ENCODE peak calls at places on chromosomes 3 and 15, in seven cellular contexts. One of them, this sample, is unnamed.

GRCh38 chr3:185912929-185913901 is 24.6 kb downstream of the TRA2B start:
- DNase-seq in PC-3: peak; percentile 18
- DNase-seq in HCT116: no peak
- DNase-seq in hepatocyte: no peak
- DNase-seq in neural progenitor cell: no peak
- DNase-seq in MM.1S: no peak
- DNase-seq in GM23338: no peak
- DNase-seq in this sample: no peak

GRCh38 chr3:124272611-124273151 is 280.8 kb upstream of the ROPN1 start:
- DNase-seq in HCT116: no peak
- DNase-seq in MM.1S: no peak
- DNase-seq in PC-3: peak; percentile 20
- DNase-seq in neural progenitor cell: no peak
- DNase-seq in hepatocyte: no peak
- DNase-seq in GM23338: no peak
- DNase-seq in this sample: no peak

GRCh38 chr3:152434142-152434541 is 165.4 kb downstream of the MBNL1 start:
- DNase-seq in PC-3: no peak
- DNase-seq in GM23338: no peak
- DNase-seq in HCT116: no peak
- DNase-seq in neural progenitor cell: no peak
- DNase-seq in hepatocyte: no peak
- DNase-seq in MM.1S: no peak
- DNase-seq in this sample: no peak

GRCh38 chr15:47035756-47036155 is 681.5 kb upstream of the SEMA6D start:
- DNase-seq in hepatocyte: no peak
- DNase-seq in MM.1S: no peak
- DNase-seq in PC-3: peak; percentile 7
- DNase-seq in HCT116: no peak
- DNase-seq in GM23338: no peak
- DNase-seq in neural progenitor cell: no peak
- DNase-seq in this sample: no peak

GRCh38 chr15:96268421-96269204 is 61.9 kb upstream of the NR2F2 start:
- DNase-seq in GM23338: peak; percentile 58
- DNase-seq in PC-3: peak; percentile 72
- DNase-seq in MM.1S: no peak
- DNase-seq in neural progenitor cell: no peak
- DNase-seq in hepatocyte: no peak
- DNase-seq in HCT116: no peak
- DNase-seq in this sample: no peak

GRCh38 chr3:44208086-44208485 is 33.6 kb upstream of the TOPAZ1 start:
- DNase-seq in GM23338: no peak
- DNase-seq in PC-3: no peak
- DNase-seq in neural progenitor cell: no peak
- DNase-seq in HCT116: no peak
- DNase-seq in hepatocyte: no peak
- DNase-seq in MM.1S: peak; percentile 87
- DNase-seq in this sample: no peak

GRCh38 chr3:53056442-53056841 is 10.6 kb upstream of the SFMBT1 start:
- DNase-seq in hepatocyte: no peak
- DNase-seq in MM.1S: no peak
- DNase-seq in HCT116: no peak
- DNase-seq in PC-3: peak; percentile 50
- DNase-seq in GM23338: peak; percentile 65
- DNase-seq in neural progenitor cell: no peak
- DNase-seq in this sample: no peak

GRCh38 chr3:143507735-143508580 is 340.3 kb downstream of the SLC9A9 start:
- DNase-seq in GM23338: no peak
- DNase-seq in MM.1S: no peak
- DNase-seq in PC-3: peak; percentile 43
- DNase-seq in hepatocyte: no peak
- DNase-seq in HCT116: no peak
- DNase-seq in neural progenitor cell: no peak
- DNase-seq in this sample: no peak

GRCh38 chr3:1527780-1528179 is 435.0 kb downstream of the CNTN6 start:
- DNase-seq in neural progenitor cell: no peak
- DNase-seq in GM23338: no peak
- DNase-seq in PC-3: no peak
- DNase-seq in HCT116: no peak
- DNase-seq in MM.1S: no peak
- DNase-seq in hepatocyte: no peak
- DNase-seq in this sample: no peak

GRCh38 chr3:27888562-27888961 is 166.4 kb upstream of the EOMES start:
- DNase-seq in PC-3: no peak
- DNase-seq in neural progenitor cell: peak; percentile 15
- DNase-seq in HCT116: no peak
- DNase-seq in GM23338: peak; percentile 17
- DNase-seq in MM.1S: no peak
- DNase-seq in hepatocyte: no peak
- DNase-seq in this sample: no peak

GRCh38 chr3:194872669-194872977 is 186.9 kb downstream of the FAM43A start:
- DNase-seq in hepatocyte: no peak
- DNase-seq in HCT116: peak; percentile 10
- DNase-seq in PC-3: peak; percentile 96
- DNase-seq in MM.1S: no peak
- DNase-seq in GM23338: peak; percentile 62
- DNase-seq in neural progenitor cell: peak; percentile 46
- DNase-seq in this sample: no peak

GRCh38 chr3:124887177-124887995 is at the start of gene ITGB5:
- DNase-seq in neural progenitor cell: peak; percentile 91
- DNase-seq in GM23338: peak; percentile 86
- DNase-seq in MM.1S: peak; percentile 68
- DNase-seq in HCT116: peak; percentile 29
- DNase-seq in PC-3: peak; percentile 70
- DNase-seq in hepatocyte: peak; percentile 91
- DNase-seq in this sample: no peak

GRCh38 chr3:35659808-35660207 is 20.5 kb downstream of the ARPP21 start:
- DNase-seq in HCT116: no peak
- DNase-seq in hepatocyte: peak; percentile 56
- DNase-seq in PC-3: peak; percentile 40
- DNase-seq in neural progenitor cell: peak; percentile 20
- DNase-seq in GM23338: peak; percentile 26
- DNase-seq in MM.1S: peak; percentile 30
- DNase-seq in this sample: peak; percentile 86

GRCh38 chr15:20646529-20647142 is 105.0 kb upstream of the GOLGA6L6 start:
- DNase-seq in GM23338: no peak
- DNase-seq in PC-3: no peak
- DNase-seq in neural progenitor cell: no peak
- DNase-seq in MM.1S: peak; percentile 74
- DNase-seq in hepatocyte: no peak
- DNase-seq in HCT116: no peak
- DNase-seq in this sample: no peak

GRCh38 chr3:116256843-116257485 is 188.3 kb downstream of the LSAMP start:
- DNase-seq in neural progenitor cell: no peak
- DNase-seq in hepatocyte: no peak
- DNase-seq in GM23338: peak; percentile 26
- DNase-seq in HCT116: no peak
- DNase-seq in PC-3: no peak
- DNase-seq in MM.1S: no peak
- DNase-seq in this sample: no peak

GRCh38 chr3:51966016-51966415 is 1.2 kb downstream of the PCBP4 start:
- DNase-seq in HCT116: no peak
- DNase-seq in hepatocyte: no peak
- DNase-seq in neural progenitor cell: no peak
- DNase-seq in GM23338: no peak
- DNase-seq in PC-3: no peak
- DNase-seq in MM.1S: no peak
- DNase-seq in this sample: no peak

GRCh38 chr3:195906865-195907729 is 1.3 kb downstream of the TNK2 start:
- DNase-seq in PC-3: peak; percentile 78
- DNase-seq in GM23338: peak; percentile 46
- DNase-seq in neural progenitor cell: no peak
- DNase-seq in HCT116: no peak
- DNase-seq in hepatocyte: no peak
- DNase-seq in MM.1S: peak; percentile 94
- DNase-seq in this sample: peak; percentile 66

GRCh38 chr15:80569656-80570055 is 125.5 kb upstream of the ABHD17C start:
- DNase-seq in MM.1S: no peak
- DNase-seq in neural progenitor cell: no peak
- DNase-seq in GM23338: no peak
- DNase-seq in hepatocyte: no peak
- DNase-seq in HCT116: no peak
- DNase-seq in PC-3: no peak
- DNase-seq in this sample: no peak

GRCh38 chr3:81864273-81864672 is 102.8 kb upstream of the GBE1 start:
- DNase-seq in HCT116: no peak
- DNase-seq in MM.1S: no peak
- DNase-seq in GM23338: peak; percentile 68
- DNase-seq in hepatocyte: peak; percentile 16
- DNase-seq in PC-3: no peak
- DNase-seq in neural progenitor cell: peak; percentile 91
- DNase-seq in this sample: no peak
- H2AFZ ChIP-seq in HCT116: no peak overlapping the region
- H2AFZ ChIP-seq in MM.1S: no peak overlapping the region
- H2AFZ ChIP-seq in GM23338: no peak overlapping the region
- H2AFZ ChIP-seq in hepatocyte: peak overlapping the region; percentile 51
- H2AFZ ChIP-seq in PC-3: no peak overlapping the region
- H2AFZ ChIP-seq in neural progenitor cell: no peak overlapping the region
- H2AFZ ChIP-seq in this sample: no peak overlapping the region

DNA sequence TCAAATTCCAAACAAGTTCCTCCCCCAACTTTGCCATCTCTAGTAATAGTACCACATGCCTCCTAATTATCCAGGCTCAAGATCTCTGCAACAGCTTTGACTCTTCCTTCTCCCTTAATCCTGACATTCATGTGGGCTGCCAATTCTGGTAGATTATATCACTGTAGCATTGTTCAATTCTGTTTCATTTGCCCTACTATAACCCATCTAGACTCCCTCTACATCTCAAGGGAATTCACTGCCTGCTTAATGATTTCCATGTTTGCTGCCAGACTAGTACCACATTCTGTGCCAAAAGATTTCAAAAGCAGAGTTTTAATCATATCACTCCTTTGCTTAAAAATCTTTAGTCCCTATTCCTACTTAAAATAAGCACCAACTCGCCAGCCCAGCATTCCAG is 34.6 kb upstream of the PPIB start:
- DNase-seq in neural progenitor cell: no peak
- DNase-seq in GM23338: no peak
- DNase-seq in MM.1S: no peak
- DNase-seq in PC-3: no peak
- DNase-seq in HCT116: no peak
- DNase-seq in hepatocyte: no peak
- DNase-seq in this sample: no peak
- TF ChIP-seq EZH2phosphoT487 in neural progenitor cell: no peak
- TF ChIP-seq EZH2phosphoT487 in GM23338: no peak
- TF ChIP-seq EZH2phosphoT487 in MM.1S: no peak
- TF ChIP-seq EZH2phosphoT487 in PC-3: no peak
- TF ChIP-seq EZH2phosphoT487 in HCT116: no peak
- TF ChIP-seq EZH2phosphoT487 in hepatocyte: no peak
- TF ChIP-seq EZH2phosphoT487 in this sample: no peak

GRCh38 chr3:38827791-38828190 is 11.8 kb upstream of the SCN10A start:
- DNase-seq in MM.1S: no peak
- DNase-seq in PC-3: no peak
- DNase-seq in GM23338: no peak
- DNase-seq in neural progenitor cell: no peak
- DNase-seq in hepatocyte: no peak
- DNase-seq in HCT116: no peak
- DNase-seq in this sample: no peak

GRCh38 chr3:38826001-38826400 is 10.0 kb upstream of the SCN10A start:
- DNase-seq in HCT116: no peak
- DNase-seq in neural progenitor cell: no peak
- DNase-seq in PC-3: no peak
- DNase-seq in GM23338: no peak
- DNase-seq in hepatocyte: no peak
- DNase-seq in MM.1S: no peak
- DNase-seq in this sample: no peak

GRCh38 chr3:38834110-38834509 is 18.1 kb upstream of the SCN10A start:
- DNase-seq in hepatocyte: peak; percentile 73
- DNase-seq in PC-3: peak; percentile 44
- DNase-seq in MM.1S: peak; percentile 41
- DNase-seq in HCT116: peak; percentile 13
- DNase-seq in neural progenitor cell: peak; percentile 58
- DNase-seq in GM23338: peak; percentile 60
- DNase-seq in this sample: no peak

GRCh38 chr3:38828681-38829080 is 12.7 kb upstream of the SCN10A start:
- DNase-seq in PC-3: no peak
- DNase-seq in HCT116: no peak
- DNase-seq in GM23338: no peak
- DNase-seq in neural progenitor cell: no peak
- DNase-seq in hepatocyte: no peak
- DNase-seq in MM.1S: no peak
- DNase-seq in this sample: no peak

GRCh38 chr3:38829404-38829803 is 13.4 kb upstream of the SCN10A start:
- DNase-seq in MM.1S: no peak
- DNase-seq in GM23338: no peak
- DNase-seq in neural progenitor cell: no peak
- DNase-seq in PC-3: peak; percentile 70
- DNase-seq in HCT116: no peak
- DNase-seq in hepatocyte: peak; percentile 70
- DNase-seq in this sample: no peak
- H2AFZ ChIP-seq in MM.1S: no peak overlapping the region
- H2AFZ ChIP-seq in GM23338: peak overlapping the region; percentile 18
- H2AFZ ChIP-seq in neural progenitor cell: no peak overlapping the region
- H2AFZ ChIP-seq in PC-3: peak overlapping the region; percentile 15
- H2AFZ ChIP-seq in HCT116: peak overlapping the region; percentile 68
- H2AFZ ChIP-seq in hepatocyte: no peak overlapping the region
- H2AFZ ChIP-seq in this sample: no peak overlapping the region

GRCh38 chr15:40330368-40330836 is 6.9 kb downstream of the INAFM2 start:
- DNase-seq in MM.1S: no peak
- DNase-seq in PC-3: peak; percentile 39
- DNase-seq in neural progenitor cell: no peak
- DNase-seq in HCT116: no peak
- DNase-seq in GM23338: no peak
- DNase-seq in hepatocyte: no peak
- DNase-seq in this sample: no peak
- TF ChIP-seq EZH2phosphoT487 in MM.1S: no peak
- TF ChIP-seq EZH2phosphoT487 in PC-3: no peak
- TF ChIP-seq EZH2phosphoT487 in neural progenitor cell: no peak
- TF ChIP-seq EZH2phosphoT487 in HCT116: no peak
- TF ChIP-seq EZH2phosphoT487 in GM23338: no peak
- TF ChIP-seq EZH2phosphoT487 in hepatocyte: no peak
- TF ChIP-seq EZH2phosphoT487 in this sample: no peak